ENCODE peak calls at places on chromosome 22, in seven cellular contexts. Y is fibroblast of pulmonary artery, V is BE2C, R is epithelial cell of esophagus, J is choroid plexus epithelial cell, O is neural crest cell, L is cardiac muscle cell. I is an unnamed sample.

GRCh38 chr22:28043269-28043668 is 124.2 kb upstream of the PITPNB start:
- DNase-seq in V (peak), L (no peak), Y (no peak), R (no peak), J (no peak), O (no peak), I (no peak)

GRCh38 chr22:50525991-50526848 is 822 bp upstream of the SCO2 start:
- DNase-seq in R (peak), L (peak), O (peak), Y (peak), J (peak), V (peak), I (peak)

GRCh38 chr22:38081941-38082828 is 1.8 kb downstream of the SLC16A8 start:
- DNase-seq in R (no peak), Y (no peak), L (no peak), O (no peak), J (no peak), V (no peak), I (no peak)

GRCh38 chr22:44710474-44711235 is 8.7 kb downstream of the PRR5 start:
- DNase-seq in Y (no peak), V (peak), L (no peak), O (no peak), J (no peak), R (peak), I (no peak)

GRCh38 chr22:28915969-28916368 is 32.6 kb downstream of the ZNRF3 start:
- DNase-seq in Y (no peak), V (no peak), R (no peak), J (no peak), L (no peak), O (no peak), I (no peak)

GRCh38 chr22:29130490-29130889 is 57.7 kb downstream of the KREMEN1 start:
- DNase-seq in O (no peak), L (no peak), V (no peak), J (no peak), Y (no peak), R (no peak), I (no peak)

GRCh38 chr22:23862103-23862502 is 4.4 kb downstream of the SLC2A11 start:
- DNase-seq in J (peak), R (peak), V (peak), L (peak), Y (peak), O (no peak), I (no peak)

GRCh38 chr22:49269371-49269770 is 558.3 kb downstream of the BRD1 start:
- DNase-seq in V (no peak), R (no peak), O (no peak), Y (no peak), J (no peak), L (no peak), I (peak)

GRCh38 chr22:41799486-41800347 is 762 bp upstream of the CCDC134 start:
- DNase-seq in V (no peak), J (peak), L (peak), R (no peak), Y (peak), O (peak), I (no peak)

GRCh38 chr22:17381237-17381913 is 12.1 kb downstream of the CECR2 start:
- DNase-seq in Y (no peak), O (no peak), J (no peak), V (no peak), R (peak), L (peak), I (no peak)

GRCh38 chr22:49667236-49667635 is 160.4 kb downstream of the BRD1 start:
- DNase-seq in V (no peak), Y (no peak), R (no peak), J (no peak), O (no peak), L (no peak), I (no peak)

GRCh38 chr22:37556750-37557149 is 3.5 kb upstream of the CDC42EP1 start:
- DNase-seq in V (no peak), Y (no peak), J (no peak), O (no peak), L (no peak), R (no peak), I (no peak)

GRCh38 chr22:38144025-38144405 is 33.5 kb upstream of the BAIAP2L2 start:
- DNase-seq in L (no peak), V (no peak), Y (no peak), J (no peak), R (no peak), O (no peak), I (no peak)

GRCh38 chr22:49046546-49047305 is 780.9 kb downstream of the BRD1 start:
- DNase-seq in L (no peak), R (no peak), O (peak), V (no peak), Y (no peak), J (no peak), I (no peak)

GRCh38 chr22:31637938-31638618 is 23.9 kb downstream of the PISD start:
- DNase-seq in V (no peak), L (peak), O (no peak), J (no peak), R (peak), Y (peak), I (no peak)

DNA sequence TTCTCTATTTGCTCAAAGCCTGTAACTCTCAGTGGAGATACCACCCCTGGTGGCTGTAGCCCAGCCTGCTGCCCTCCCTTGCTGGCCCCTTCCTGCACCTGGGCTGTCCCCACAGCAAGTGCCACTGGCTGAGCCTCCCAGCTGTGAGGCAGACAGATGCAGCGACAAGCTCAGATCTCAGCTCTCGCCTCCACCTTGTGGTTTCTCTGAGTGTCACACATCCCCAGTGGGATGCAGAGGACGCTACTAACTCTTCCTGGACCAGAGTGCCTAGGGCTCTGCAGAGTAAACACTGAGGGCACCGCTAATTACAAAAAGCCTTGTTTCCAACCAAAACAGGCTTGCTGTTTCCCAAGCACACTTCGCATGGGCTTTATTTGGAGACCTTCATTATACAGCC is 8.9 kb downstream of the YPEL1 start:
- DNase-seq in O (peak), L (no peak), J (peak), R (peak), Y (peak), V (peak), I (no peak)
- TF ChIP-seq CTCF in O (peak), L (no peak), J (peak), R (peak), Y (peak), V (peak), I (peak)

DNA sequence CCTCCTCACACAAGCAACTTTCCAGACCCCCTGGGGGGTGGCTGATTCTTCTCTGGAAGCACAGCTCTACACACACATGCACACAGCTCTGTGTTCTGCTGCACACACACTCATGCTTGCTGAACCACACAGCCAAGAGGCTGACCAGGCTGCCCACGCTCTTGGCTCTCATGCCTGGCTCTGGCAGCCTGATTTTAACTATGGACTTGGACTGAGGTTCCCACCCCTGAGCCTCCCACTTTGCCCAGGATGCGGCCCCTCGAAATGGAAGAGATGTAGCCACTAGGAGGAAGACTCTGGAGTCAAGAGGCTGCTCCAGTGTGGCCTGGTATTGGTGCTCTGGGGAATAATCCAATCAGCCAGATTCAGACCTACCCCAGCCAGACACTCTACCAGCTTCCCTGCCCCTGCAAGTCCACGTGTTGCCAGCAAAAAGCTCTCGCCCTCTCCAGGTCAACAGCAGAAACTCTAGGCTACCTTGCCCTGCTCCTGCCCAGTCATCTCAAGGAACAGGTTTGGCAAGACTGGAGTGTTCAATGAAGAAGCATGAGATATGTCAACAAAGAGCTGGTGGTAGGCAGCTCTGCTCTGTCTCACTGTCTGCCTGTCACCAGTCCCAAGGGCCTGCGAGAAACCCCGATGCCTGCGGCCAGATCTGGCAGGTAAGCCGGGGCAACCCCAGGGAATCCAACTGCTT is 8.8 kb upstream of the CASTOR1 start:
- DNase-seq in J (no peak), O (no peak), L (no peak), Y (no peak), V (peak), R (peak), I (no peak)
- TF ChIP-seq CTCF in J (no peak), O (no peak), L (no peak), Y (no peak), V (peak), R (peak), I (no peak)

GRCh38 chr22:43134553-43134952 is 8.6 kb downstream of the MCAT start:
- DNase-seq in J (no peak), V (no peak), O (no peak), L (no peak), Y (no peak), R (no peak), I (no peak)

GRCh38 chr22:43136801-43137200 is 6.4 kb downstream of the MCAT start:
- DNase-seq in J (no peak), V (no peak), O (no peak), R (no peak), Y (no peak), L (no peak), I (no peak)

GRCh38 chr22:43135565-43135964 is 7.6 kb downstream of the MCAT start:
- DNase-seq in Y (no peak), J (no peak), R (no peak), O (no peak), V (no peak), L (no peak), I (no peak)

GRCh38 chr22:43133401-43133800 is 9.8 kb downstream of the MCAT start:
- DNase-seq in O (no peak), L (no peak), J (no peak), V (no peak), Y (no peak), R (no peak), I (no peak)

DNA sequence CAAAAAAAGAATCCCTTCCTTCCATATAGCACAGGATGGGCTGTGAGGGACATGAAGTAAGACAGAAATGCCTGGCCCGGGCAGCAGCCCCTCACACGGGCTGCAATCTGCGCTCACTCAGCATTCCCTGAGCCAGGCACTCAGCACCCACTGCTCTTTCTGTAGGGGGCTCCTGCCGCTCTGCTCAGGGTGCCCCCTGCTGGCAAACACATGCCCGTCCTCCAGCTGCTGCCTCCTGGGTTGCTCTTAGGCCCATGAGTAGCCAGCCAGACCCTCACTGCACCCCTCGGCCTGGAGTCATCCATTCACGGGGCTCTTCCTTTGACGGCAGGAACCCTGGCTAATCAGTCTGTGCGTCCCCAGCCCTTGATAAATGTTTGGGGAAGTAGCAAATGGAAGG is 6.9 kb downstream of the MCAT start:
- DNase-seq in V (peak), J (peak), Y (peak), L (peak), O (peak), R (peak), I (no peak)
- TF ChIP-seq CTCF in V (peak), J (peak), Y (peak), L (peak), O (peak), R (peak), I (peak)

GRCh38 chr22:20583471-20583922 is 76.1 kb downstream of the MED15 start:
- DNase-seq in L (no peak), V (no peak), R (no peak), O (no peak), Y (no peak), J (no peak), I (no peak)
- TF ChIP-seq CTCF in L (peak), V (peak), R (peak), O (no peak), Y (no peak), J (peak), I (peak)

GRCh38 chr22:47124946-47125345 is 362.5 kb downstream of the TBC1D22A start:
- DNase-seq in J (no peak), V (no peak), L (no peak), O (no peak), R (no peak), Y (no peak), I (no peak)

GRCh38 chr22:47124451-47124881 is 362.0 kb downstream of the TBC1D22A start:
- DNase-seq in L (no peak), J (no peak), Y (no peak), V (no peak), R (no peak), O (no peak), I (no peak)

GRCh38 chr22:47126344-47126811 is 363.9 kb downstream of the TBC1D22A start:
- DNase-seq in V (peak), Y (no peak), L (no peak), R (no peak), O (no peak), J (no peak), I (no peak)

GRCh38 chr22:47123827-47124442 is 361.5 kb downstream of the TBC1D22A start:
- DNase-seq in O (no peak), J (no peak), L (no peak), R (no peak), V (no peak), Y (no peak), I (no peak)

GRCh38 chr22:47125603-47126002 is 363.2 kb downstream of the TBC1D22A start:
- DNase-seq in L (peak), J (no peak), Y (peak), O (no peak), V (peak), R (no peak), I (no peak)
- TF ChIP-seq CTCF in L (peak), J (peak), Y (peak), O (peak), V (peak), R (peak), I (no peak)

GRCh38 chr22:25334091-25334490 is 114.7 kb downstream of the CRYBB2 start:
- DNase-seq in Y (peak), R (peak), J (peak), V (peak), O (peak), L (peak), I (peak)
- TF ChIP-seq CTCF in Y (peak), R (peak), J (peak), V (peak), O (peak), L (peak), I (peak)

GRCh38 chr22:22380098-22381030 is 128.2 kb downstream of the ZNF280B start:
- DNase-seq in Y (no peak), R (no peak), O (no peak), J (no peak), V (peak), L (no peak), I (peak)
- TF ChIP-seq CTCF in Y (no peak), R (no peak), O (peak), J (no peak), V (peak), L (no peak), I (no peak)

DNA sequence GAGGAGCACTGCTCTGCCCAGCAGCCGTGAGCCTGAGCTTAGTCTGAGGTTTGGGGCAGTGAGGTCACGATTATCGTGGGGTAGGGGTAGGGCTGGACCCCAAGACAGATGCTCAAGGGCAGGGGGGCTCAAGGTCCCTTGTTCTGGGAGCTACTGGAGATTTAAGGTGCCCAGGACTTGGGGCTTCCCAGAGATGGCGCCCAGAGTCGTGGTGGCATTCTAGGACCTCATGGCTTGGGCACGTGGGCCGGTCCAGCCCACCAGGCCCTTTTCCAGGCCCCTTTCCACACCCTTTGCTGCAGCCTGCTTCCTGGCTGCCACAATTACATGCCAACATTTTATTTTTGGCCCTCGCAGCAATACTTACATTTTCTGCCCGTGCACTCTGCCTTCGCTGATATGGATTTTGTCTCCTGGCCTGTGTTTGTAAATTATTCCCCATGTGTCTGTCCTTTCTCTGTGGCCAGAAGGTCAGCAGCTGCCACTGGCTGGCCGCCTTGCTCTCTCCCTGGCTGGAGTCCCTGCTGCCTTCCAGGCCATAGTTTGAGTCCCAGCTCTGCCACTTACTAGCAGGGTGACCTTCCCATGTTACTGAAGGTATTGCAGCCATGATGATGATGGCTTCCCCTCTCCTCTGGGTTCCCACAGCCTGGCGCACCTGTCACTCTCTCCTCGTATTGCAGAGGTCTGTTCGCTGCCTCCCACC is 11.2 kb downstream of the MB start:
- DNase-seq in O (no peak), V (peak), J (no peak), Y (no peak), R (no peak), L (no peak), I (no peak)
- TF ChIP-seq CTCF in O (no peak), V (no peak), J (no peak), Y (no peak), R (no peak), L (no peak), I (no peak)

DNA sequence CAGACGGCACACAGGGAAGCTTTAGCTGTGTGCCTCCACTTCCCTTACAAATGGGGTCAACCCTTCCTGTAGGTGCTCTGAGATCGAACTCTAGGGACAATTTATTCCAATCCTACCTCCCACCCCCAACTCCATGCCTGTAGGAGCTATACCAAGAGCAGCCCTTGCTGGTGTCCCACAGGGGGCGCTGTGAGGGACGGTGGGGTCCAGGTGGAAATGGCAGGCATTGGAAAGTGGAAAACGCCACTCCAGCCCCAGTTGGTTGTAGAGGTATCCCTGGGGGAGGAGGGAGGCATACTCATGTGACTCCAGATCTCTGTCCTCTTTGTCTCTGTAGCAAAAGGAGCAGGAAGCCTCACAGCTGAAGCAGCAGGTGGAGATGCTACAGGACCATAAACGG is 161.3 kb downstream of the MYO18B start:
- DNase-seq in V (peak), J (no peak), R (no peak), Y (no peak), O (peak), L (no peak), I (peak)
- TF ChIP-seq CTCF in V (peak), J (no peak), R (no peak), Y (no peak), O (peak), L (no peak), I (no peak)

GRCh38 chr22:21982338-21982965 is at the start of gene TOP3B:
- DNase-seq in L (peak), R (peak), O (peak), J (peak), Y (peak), V (peak), I (peak)

GRCh38 chr22:21985214-21985613 is 2.6 kb upstream of the TOP3B start:
- DNase-seq in Y (no peak), O (no peak), J (no peak), L (no peak), R (no peak), V (no peak), I (no peak)

GRCh38 chr22:21981874-21982273 is 713 bp downstream of the TOP3B start:
- DNase-seq in L (no peak), O (no peak), J (peak), Y (no peak), V (no peak), R (peak), I (no peak)

GRCh38 chr22:21980547-21980946 is 2.0 kb downstream of the TOP3B start:
- DNase-seq in L (no peak), V (no peak), R (no peak), Y (no peak), J (no peak), O (no peak), I (no peak)

GRCh38 chr22:21984793-21985192 is 2.2 kb upstream of the TOP3B start:
- DNase-seq in R (peak), L (peak), J (peak), V (no peak), Y (peak), O (peak), I (no peak)
- TF ChIP-seq CTCF in R (peak), L (peak), J (peak), V (peak), Y (peak), O (no peak), I (no peak)